ENCODE peak calls at places on chromosomes 3 and 15, in seven cellular contexts. One of them, this sample, is unnamed.

GRCh38 chr3:195921334-195921771 is 13.0 kb upstream of the TNK2 start:
- DNase-seq in lower leg skin: peak
- DNase-seq in sigmoid colon: peak
- DNase-seq in dorsolateral prefrontal cortex: peak
- DNase-seq in tibial artery: peak
- DNase-seq in WERI-Rb-1: no peak
- DNase-seq in heart left ventricle: no peak
- DNase-seq in this sample: no peak

GRCh38 chr3:47365213-47366153 is 15.3 kb upstream of the PTPN23 start:
- DNase-seq in lower leg skin: no peak
- DNase-seq in sigmoid colon: peak
- DNase-seq in dorsolateral prefrontal cortex: no peak
- DNase-seq in tibial artery: peak
- DNase-seq in WERI-Rb-1: no peak
- DNase-seq in heart left ventricle: no peak
- DNase-seq in this sample: peak

GRCh38 chr3:127041933-127042332 is 59.0 kb downstream of the PLXNA1 start:
- DNase-seq in lower leg skin: no peak
- DNase-seq in sigmoid colon: peak
- DNase-seq in dorsolateral prefrontal cortex: no peak
- DNase-seq in tibial artery: peak
- DNase-seq in WERI-Rb-1: no peak
- DNase-seq in heart left ventricle: no peak
- DNase-seq in this sample: no peak

GRCh38 chr15:45166792-45167630 is 20.8 kb downstream of the SHF start:
- DNase-seq in lower leg skin: peak
- DNase-seq in sigmoid colon: peak
- DNase-seq in dorsolateral prefrontal cortex: peak
- DNase-seq in tibial artery: peak
- DNase-seq in WERI-Rb-1: peak
- DNase-seq in heart left ventricle: peak
- DNase-seq in this sample: no peak

GRCh38 chr3:48879307-48879993 is 19.2 kb downstream of the SLC25A20 start:
- DNase-seq in lower leg skin: no peak
- DNase-seq in sigmoid colon: no peak
- DNase-seq in dorsolateral prefrontal cortex: no peak
- DNase-seq in tibial artery: no peak
- DNase-seq in WERI-Rb-1: no peak
- DNase-seq in heart left ventricle: no peak
- DNase-seq in this sample: no peak

GRCh38 chr15:38991126-38991525 is 426.5 kb upstream of the RASGRP1 start:
- DNase-seq in lower leg skin: no peak
- DNase-seq in sigmoid colon: no peak
- DNase-seq in dorsolateral prefrontal cortex: no peak
- DNase-seq in tibial artery: no peak
- DNase-seq in WERI-Rb-1: peak
- DNase-seq in heart left ventricle: no peak
- DNase-seq in this sample: no peak

GRCh38 chr3:27960133-27960532 is 238.0 kb upstream of the EOMES start:
- DNase-seq in lower leg skin: no peak
- DNase-seq in sigmoid colon: no peak
- DNase-seq in dorsolateral prefrontal cortex: no peak
- DNase-seq in tibial artery: no peak
- DNase-seq in WERI-Rb-1: no peak
- DNase-seq in heart left ventricle: no peak
- DNase-seq in this sample: no peak

GRCh38 chr15:68875377-68876116 is 54.8 kb upstream of the SPESP1 start:
- DNase-seq in lower leg skin: peak
- DNase-seq in sigmoid colon: peak
- DNase-seq in dorsolateral prefrontal cortex: peak
- DNase-seq in tibial artery: peak
- DNase-seq in WERI-Rb-1: peak
- DNase-seq in heart left ventricle: peak
- DNase-seq in this sample: peak

GRCh38 chr3:174533286-174533685 is 325.8 kb upstream of the NAALADL2 start:
- DNase-seq in lower leg skin: no peak
- DNase-seq in sigmoid colon: no peak
- DNase-seq in dorsolateral prefrontal cortex: no peak
- DNase-seq in tibial artery: no peak
- DNase-seq in WERI-Rb-1: no peak
- DNase-seq in heart left ventricle: no peak
- DNase-seq in this sample: no peak

GRCh38 chr15:66293085-66293418 is 316 bp upstream of the DIS3L start:
- DNase-seq in lower leg skin: no peak
- DNase-seq in sigmoid colon: no peak
- DNase-seq in dorsolateral prefrontal cortex: no peak
- DNase-seq in tibial artery: no peak
- DNase-seq in WERI-Rb-1: peak
- DNase-seq in heart left ventricle: no peak
- DNase-seq in this sample: no peak
- H3K4me3 ChIP-seq in lower leg skin: peak
- H3K4me3 ChIP-seq in sigmoid colon: peak
- H3K4me3 ChIP-seq in dorsolateral prefrontal cortex: peak
- H3K4me3 ChIP-seq in tibial artery: peak
- H3K4me3 ChIP-seq in WERI-Rb-1: peak
- H3K4me3 ChIP-seq in heart left ventricle: peak
- H3K4me3 ChIP-seq in this sample: peak

DNA sequence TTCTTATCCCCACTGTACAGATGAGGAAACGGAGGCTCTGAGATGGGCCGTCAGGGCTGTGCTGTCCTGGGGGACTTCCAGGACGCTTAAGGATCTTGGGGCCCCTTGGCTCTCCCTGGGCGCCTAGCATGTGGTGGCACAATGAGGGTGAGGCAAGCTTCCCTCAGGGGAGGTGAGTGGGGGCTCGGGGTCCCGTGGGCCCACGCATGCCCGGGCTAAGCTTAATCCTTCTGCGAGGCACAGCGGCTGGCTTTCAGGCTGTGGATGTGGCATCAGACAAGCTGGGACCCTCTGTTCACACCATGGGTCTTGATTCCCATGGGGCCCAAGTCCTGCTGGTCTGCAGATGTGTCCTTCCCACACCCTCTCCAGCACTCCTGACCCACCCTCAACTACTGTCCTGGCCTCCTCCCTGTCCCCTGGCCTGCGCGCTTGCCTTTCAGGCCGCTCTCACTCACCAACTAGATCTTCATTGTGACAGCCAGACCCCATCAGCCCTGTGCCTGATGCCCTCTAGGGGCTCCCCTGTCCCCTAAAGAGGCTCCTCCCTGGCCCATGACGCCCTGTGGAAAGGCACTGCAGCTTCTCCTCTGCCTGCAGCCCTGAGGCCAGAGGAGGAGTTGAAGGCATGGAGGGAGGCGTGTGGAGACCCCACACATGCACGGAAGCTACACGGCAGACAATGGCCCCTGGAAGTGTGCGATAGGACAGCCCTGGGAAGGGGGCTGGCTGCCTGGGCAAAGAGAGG is 11.3 kb downstream of the DUSP7 start:
- DNase-seq in lower leg skin: no peak
- DNase-seq in sigmoid colon: no peak
- DNase-seq in dorsolateral prefrontal cortex: no peak
- DNase-seq in tibial artery: no peak
- DNase-seq in WERI-Rb-1: peak
- DNase-seq in heart left ventricle: no peak
- DNase-seq in this sample: no peak
- TF ChIP-seq CTCF in lower leg skin: no peak
- TF ChIP-seq CTCF in sigmoid colon: no peak
- TF ChIP-seq CTCF in dorsolateral prefrontal cortex: no peak
- TF ChIP-seq CTCF in tibial artery: no peak
- TF ChIP-seq CTCF in WERI-Rb-1: peak
- TF ChIP-seq CTCF in heart left ventricle: no peak
- TF ChIP-seq CTCF in this sample: no peak

GRCh38 chr3:186976802-186977201 is 46.5 kb downstream of the ST6GAL1 start:
- DNase-seq in lower leg skin: no peak
- DNase-seq in sigmoid colon: no peak
- DNase-seq in dorsolateral prefrontal cortex: no peak
- DNase-seq in tibial artery: no peak
- DNase-seq in WERI-Rb-1: no peak
- DNase-seq in heart left ventricle: no peak
- DNase-seq in this sample: peak
- H3K4me3 ChIP-seq in lower leg skin: no peak
- H3K4me3 ChIP-seq in sigmoid colon: no peak
- H3K4me3 ChIP-seq in dorsolateral prefrontal cortex: no peak
- H3K4me3 ChIP-seq in tibial artery: peak
- H3K4me3 ChIP-seq in WERI-Rb-1: no peak
- H3K4me3 ChIP-seq in heart left ventricle: peak
- H3K4me3 ChIP-seq in this sample: no peak

GRCh38 chr15:80431635-80432034 is 27.5 kb downstream of the ARNT2 start:
- DNase-seq in lower leg skin: peak
- DNase-seq in sigmoid colon: peak
- DNase-seq in dorsolateral prefrontal cortex: no peak
- DNase-seq in tibial artery: no peak
- DNase-seq in WERI-Rb-1: no peak
- DNase-seq in heart left ventricle: no peak
- DNase-seq in this sample: no peak
- TF ChIP-seq CTCF in lower leg skin: no peak
- TF ChIP-seq CTCF in sigmoid colon: no peak
- TF ChIP-seq CTCF in dorsolateral prefrontal cortex: no peak
- TF ChIP-seq CTCF in tibial artery: no peak
- TF ChIP-seq CTCF in WERI-Rb-1: no peak
- TF ChIP-seq CTCF in heart left ventricle: no peak
- TF ChIP-seq CTCF in this sample: no peak

GRCh38 chr3:42980209-42980608 is 1.1 kb downstream of the GASK1A start:
- DNase-seq in lower leg skin: no peak
- DNase-seq in sigmoid colon: no peak
- DNase-seq in dorsolateral prefrontal cortex: no peak
- DNase-seq in tibial artery: no peak
- DNase-seq in WERI-Rb-1: no peak
- DNase-seq in heart left ventricle: no peak
- DNase-seq in this sample: no peak
- H3K4me3 ChIP-seq in lower leg skin: no peak
- H3K4me3 ChIP-seq in sigmoid colon: peak
- H3K4me3 ChIP-seq in dorsolateral prefrontal cortex: peak
- H3K4me3 ChIP-seq in tibial artery: peak
- H3K4me3 ChIP-seq in WERI-Rb-1: no peak
- H3K4me3 ChIP-seq in heart left ventricle: peak
- H3K4me3 ChIP-seq in this sample: peak

GRCh38 chr3:187430576-187430975 is 62.4 kb downstream of the RTP4 start:
- DNase-seq in lower leg skin: no peak
- DNase-seq in sigmoid colon: no peak
- DNase-seq in dorsolateral prefrontal cortex: no peak
- DNase-seq in tibial artery: no peak
- DNase-seq in WERI-Rb-1: no peak
- DNase-seq in heart left ventricle: no peak
- DNase-seq in this sample: no peak
- TF ChIP-seq CTCF in lower leg skin: no peak
- TF ChIP-seq CTCF in sigmoid colon: no peak
- TF ChIP-seq CTCF in dorsolateral prefrontal cortex: no peak
- TF ChIP-seq CTCF in tibial artery: no peak
- TF ChIP-seq CTCF in WERI-Rb-1: peak
- TF ChIP-seq CTCF in heart left ventricle: no peak
- TF ChIP-seq CTCF in this sample: peak

GRCh38 chr3:58488962-58489361 is 2.9 kb upstream of the KCTD6 start:
- DNase-seq in lower leg skin: no peak
- DNase-seq in sigmoid colon: no peak
- DNase-seq in dorsolateral prefrontal cortex: no peak
- DNase-seq in tibial artery: no peak
- DNase-seq in WERI-Rb-1: no peak
- DNase-seq in heart left ventricle: no peak
- DNase-seq in this sample: no peak

GRCh38 chr3:58491506-58492384 is at the start of gene KCTD6:
- DNase-seq in lower leg skin: peak
- DNase-seq in sigmoid colon: peak
- DNase-seq in dorsolateral prefrontal cortex: peak
- DNase-seq in tibial artery: peak
- DNase-seq in WERI-Rb-1: peak
- DNase-seq in heart left ventricle: peak
- DNase-seq in this sample: peak

GRCh38 chr3:58492385-58492970 is 582 bp downstream of the KCTD6 start:
- DNase-seq in lower leg skin: peak
- DNase-seq in sigmoid colon: no peak
- DNase-seq in dorsolateral prefrontal cortex: no peak
- DNase-seq in tibial artery: no peak
- DNase-seq in WERI-Rb-1: no peak
- DNase-seq in heart left ventricle: no peak
- DNase-seq in this sample: no peak

GRCh38 chr3:58494107-58494506 is 2.2 kb downstream of the KCTD6 start:
- DNase-seq in lower leg skin: no peak
- DNase-seq in sigmoid colon: no peak
- DNase-seq in dorsolateral prefrontal cortex: no peak
- DNase-seq in tibial artery: no peak
- DNase-seq in WERI-Rb-1: no peak
- DNase-seq in heart left ventricle: no peak
- DNase-seq in this sample: no peak

GRCh38 chr3:58490860-58491501 is 915 bp upstream of the KCTD6 start:
- DNase-seq in lower leg skin: peak
- DNase-seq in sigmoid colon: peak
- DNase-seq in dorsolateral prefrontal cortex: no peak
- DNase-seq in tibial artery: peak
- DNase-seq in WERI-Rb-1: no peak
- DNase-seq in heart left ventricle: peak
- DNase-seq in this sample: no peak
- H3K4me3 ChIP-seq in lower leg skin: no peak
- H3K4me3 ChIP-seq in sigmoid colon: peak
- H3K4me3 ChIP-seq in dorsolateral prefrontal cortex: peak
- H3K4me3 ChIP-seq in tibial artery: peak
- H3K4me3 ChIP-seq in WERI-Rb-1: peak
- H3K4me3 ChIP-seq in heart left ventricle: peak
- H3K4me3 ChIP-seq in this sample: peak

GRCh38 chr3:150748648-150749047 is 14.3 kb downstream of the SIAH2 start:
- DNase-seq in lower leg skin: no peak
- DNase-seq in sigmoid colon: no peak
- DNase-seq in dorsolateral prefrontal cortex: no peak
- DNase-seq in tibial artery: no peak
- DNase-seq in WERI-Rb-1: no peak
- DNase-seq in heart left ventricle: no peak
- DNase-seq in this sample: no peak
- TF ChIP-seq CTCF in lower leg skin: no peak
- TF ChIP-seq CTCF in sigmoid colon: no peak
- TF ChIP-seq CTCF in dorsolateral prefrontal cortex: no peak
- TF ChIP-seq CTCF in tibial artery: no peak
- TF ChIP-seq CTCF in WERI-Rb-1: no peak
- TF ChIP-seq CTCF in heart left ventricle: no peak
- TF ChIP-seq CTCF in this sample: no peak

GRCh38 chr3:180223268-180223667 is 186.5 kb upstream of the PEX5L start:
- DNase-seq in lower leg skin: no peak
- DNase-seq in sigmoid colon: no peak
- DNase-seq in dorsolateral prefrontal cortex: no peak
- DNase-seq in tibial artery: no peak
- DNase-seq in WERI-Rb-1: no peak
- DNase-seq in heart left ventricle: no peak
- DNase-seq in this sample: no peak

DNA sequence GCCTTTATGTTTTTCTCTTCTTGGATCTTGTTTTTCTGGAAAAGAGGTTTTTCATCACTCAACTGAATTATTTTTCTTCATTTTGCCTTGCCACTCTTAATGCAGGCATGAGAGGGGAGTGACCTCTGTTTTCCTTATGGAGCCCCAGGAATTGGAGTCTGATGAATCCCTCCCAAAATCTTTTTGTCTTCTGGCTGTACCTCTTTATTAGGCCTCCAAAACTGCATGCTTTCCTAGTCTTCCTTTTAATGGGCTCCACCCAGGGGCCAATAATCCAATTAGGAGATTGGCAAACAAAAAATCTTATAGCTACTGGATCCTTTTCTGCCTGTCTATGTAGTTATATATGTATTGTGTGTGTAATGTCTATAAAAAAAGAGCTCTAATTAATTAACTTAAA is 192.4 kb upstream of the PEX5L start:
- DNase-seq in lower leg skin: no peak
- DNase-seq in sigmoid colon: no peak
- DNase-seq in dorsolateral prefrontal cortex: no peak
- DNase-seq in tibial artery: no peak
- DNase-seq in WERI-Rb-1: peak
- DNase-seq in heart left ventricle: no peak
- DNase-seq in this sample: no peak
- H3K4me3 ChIP-seq in lower leg skin: no peak
- H3K4me3 ChIP-seq in sigmoid colon: no peak
- H3K4me3 ChIP-seq in dorsolateral prefrontal cortex: no peak
- H3K4me3 ChIP-seq in tibial artery: no peak
- H3K4me3 ChIP-seq in WERI-Rb-1: no peak
- H3K4me3 ChIP-seq in heart left ventricle: no peak
- H3K4me3 ChIP-seq in this sample: no peak

GRCh38 chr3:64262574-64263114 is 37.4 kb upstream of the PRICKLE2 start:
- DNase-seq in lower leg skin: no peak
- DNase-seq in sigmoid colon: no peak
- DNase-seq in dorsolateral prefrontal cortex: no peak
- DNase-seq in tibial artery: no peak
- DNase-seq in WERI-Rb-1: no peak
- DNase-seq in heart left ventricle: no peak
- DNase-seq in this sample: no peak
- TF ChIP-seq CTCF in lower leg skin: no peak
- TF ChIP-seq CTCF in sigmoid colon: no peak
- TF ChIP-seq CTCF in dorsolateral prefrontal cortex: no peak
- TF ChIP-seq CTCF in tibial artery: no peak
- TF ChIP-seq CTCF in WERI-Rb-1: peak
- TF ChIP-seq CTCF in heart left ventricle: no peak
- TF ChIP-seq CTCF in this sample: no peak